ENCODE peak calls at places on chromosomes 2 and 18, in six cellular contexts. E, M, V, A, B and P are unnamed samples.

GRCh38 chr18:75041586-75041985 is 167.4 kb downstream of the PTGR3 start:
- DNase-seq in B (no peak), A (peak), V (no peak), E (peak), M (no peak), P (no peak)

GRCh38 chr2:65922794-65923193 is 490.4 kb upstream of the SPRED2 start:
- DNase-seq in E (no peak), V (no peak), M (no peak), A (no peak), B (no peak), P (no peak)

GRCh38 chr2:30349691-30350090 is 97.4 kb upstream of the LCLAT1 start:
- DNase-seq in V (no peak), A (no peak), M (no peak), E (no peak), B (no peak), P (no peak)

GRCh38 chr2:1871171-1871570 is 126.9 kb upstream of the PXDN start:
- DNase-seq in E (no peak), V (no peak), M (no peak), B (no peak), A (no peak), P (no peak)

GRCh38 chr2:201813996-201814845 is 7.9 kb downstream of the CDK15 start:
- DNase-seq in V (no peak), A (no peak), E (no peak), B (no peak), M (no peak), P (no peak)

GRCh38 chr2:43472527-43473194 is 123.2 kb downstream of the THADA start:
- DNase-seq in A (no peak), V (no peak), E (no peak), B (no peak), M (no peak), P (no peak)

GRCh38 chr18:73924316-73924715 is 223.3 kb downstream of the FBXO15 start:
- DNase-seq in V (no peak), E (no peak), A (no peak), M (no peak), B (no peak), P (no peak)

GRCh38 chr2:120441744-120442471 is 96.0 kb downstream of the INHBB start:
- DNase-seq in V (no peak), M (no peak), B (no peak), E (no peak), A (no peak), P (no peak)

GRCh38 chr18:46668135-46668534 is 11.1 kb upstream of the LOXHD1 start:
- DNase-seq in V (no peak), M (no peak), A (no peak), E (no peak), B (no peak), P (no peak)

GRCh38 chr18:58216071-58216471 is 172.0 kb downstream of the NEDD4L start:
- DNase-seq in V (no peak), M (no peak), B (no peak), A (no peak), E (no peak), P (no peak)

GRCh38 chr2:13522917-13523821 is 806.4 kb downstream of the TRIB2 start:
- DNase-seq in B (no peak), M (no peak), E (no peak), V (no peak), A (no peak), P (no peak)

GRCh38 chr2:84881581-84882414 is 914 bp upstream of the TRABD2A start:
- DNase-seq in B (peak), M (peak), E (no peak), V (peak), A (peak), P (peak)